ENCODE peak calls at places on chromosomes 13 and 19, in ten cellular contexts. One of them, this sample, is unnamed.

GRCh38 chr13:113869263-113869662 is 5.4 kb upstream of the GAS6 start:
- ATAC-seq in pancreas: no peak
- ATAC-seq in naive thymus-derived CD8-positive, alpha-beta T cell: no peak
- ATAC-seq in effector memory CD8-positive, alpha-beta T cell: no peak
- ATAC-seq in HCT116: no peak
- ATAC-seq in aorta: no peak
- ATAC-seq in GM23338: no peak
- ATAC-seq in activated CD8-positive, alpha-beta T cell treated with anti-CD3 and anti-CD28 coated beads for 36 hours: no peak
- ATAC-seq in foreskin keratinocyte: no peak
- ATAC-seq in mucosa of descending colon: no peak
- ATAC-seq in this sample: no peak

GRCh38 chr13:113547248-113547971 is 37.1 kb upstream of the TFDP1 start:
- ATAC-seq in mucosa of descending colon: no peak
- ATAC-seq in naive thymus-derived CD8-positive, alpha-beta T cell: no peak
- ATAC-seq in effector memory CD8-positive, alpha-beta T cell: no peak
- ATAC-seq in HCT116: no peak
- ATAC-seq in foreskin keratinocyte: no peak
- ATAC-seq in aorta: no peak
- ATAC-seq in pancreas: no peak
- ATAC-seq in GM23338: no peak
- ATAC-seq in activated CD8-positive, alpha-beta T cell treated with anti-CD3 and anti-CD28 coated beads for 36 hours: no peak
- ATAC-seq in this sample: no peak

GRCh38 chr19:16067205-16067938 is 8.9 kb upstream of the TPM4 start:
- ATAC-seq in mucosa of descending colon: peak
- ATAC-seq in foreskin keratinocyte: peak
- ATAC-seq in effector memory CD8-positive, alpha-beta T cell: no peak
- ATAC-seq in activated CD8-positive, alpha-beta T cell treated with anti-CD3 and anti-CD28 coated beads for 36 hours: no peak
- ATAC-seq in aorta: peak
- ATAC-seq in naive thymus-derived CD8-positive, alpha-beta T cell: no peak
- ATAC-seq in HCT116: peak
- ATAC-seq in pancreas: peak
- ATAC-seq in GM23338: no peak
- ATAC-seq in this sample: peak

GRCh38 chr13:91169641-91170040 is 177.8 kb upstream of the MIR17HG start:
- ATAC-seq in GM23338: no peak
- ATAC-seq in foreskin keratinocyte: no peak
- ATAC-seq in naive thymus-derived CD8-positive, alpha-beta T cell: no peak
- ATAC-seq in pancreas: no peak
- ATAC-seq in activated CD8-positive, alpha-beta T cell treated with anti-CD3 and anti-CD28 coated beads for 36 hours: no peak
- ATAC-seq in HCT116: no peak
- ATAC-seq in mucosa of descending colon: no peak
- ATAC-seq in aorta: no peak
- ATAC-seq in effector memory CD8-positive, alpha-beta T cell: no peak
- ATAC-seq in this sample: no peak

GRCh38 chr13:33676700-33677048 is 141.3 kb upstream of the RFC3 start:
- ATAC-seq in GM23338: peak
- ATAC-seq in effector memory CD8-positive, alpha-beta T cell: peak
- ATAC-seq in aorta: peak
- ATAC-seq in mucosa of descending colon: peak
- ATAC-seq in pancreas: peak
- ATAC-seq in naive thymus-derived CD8-positive, alpha-beta T cell: no peak
- ATAC-seq in activated CD8-positive, alpha-beta T cell treated with anti-CD3 and anti-CD28 coated beads for 36 hours: no peak
- ATAC-seq in HCT116: peak
- ATAC-seq in foreskin keratinocyte: peak
- ATAC-seq in this sample: peak

GRCh38 chr13:62997038-62997619 is 1581.5 kb upstream of the PCDH20 start:
- ATAC-seq in foreskin keratinocyte: no peak
- ATAC-seq in mucosa of descending colon: no peak
- ATAC-seq in effector memory CD8-positive, alpha-beta T cell: no peak
- ATAC-seq in pancreas: no peak
- ATAC-seq in aorta: no peak
- ATAC-seq in HCT116: no peak
- ATAC-seq in activated CD8-positive, alpha-beta T cell treated with anti-CD3 and anti-CD28 coated beads for 36 hours: no peak
- ATAC-seq in GM23338: no peak
- ATAC-seq in naive thymus-derived CD8-positive, alpha-beta T cell: no peak
- ATAC-seq in this sample: no peak

GRCh38 chr19:39166571-39167391 is 30.0 kb upstream of the NCCRP1 start:
- ATAC-seq in effector memory CD8-positive, alpha-beta T cell: no peak
- ATAC-seq in aorta: peak
- ATAC-seq in naive thymus-derived CD8-positive, alpha-beta T cell: no peak
- ATAC-seq in mucosa of descending colon: peak
- ATAC-seq in pancreas: peak
- ATAC-seq in foreskin keratinocyte: peak
- ATAC-seq in activated CD8-positive, alpha-beta T cell treated with anti-CD3 and anti-CD28 coated beads for 36 hours: no peak
- ATAC-seq in GM23338: peak
- ATAC-seq in HCT116: peak
- ATAC-seq in this sample: peak

GRCh38 chr13:110444226-110444653 is 117.3 kb downstream of the RAB20 start:
- ATAC-seq in naive thymus-derived CD8-positive, alpha-beta T cell: no peak
- ATAC-seq in effector memory CD8-positive, alpha-beta T cell: no peak
- ATAC-seq in aorta: peak
- ATAC-seq in activated CD8-positive, alpha-beta T cell treated with anti-CD3 and anti-CD28 coated beads for 36 hours: no peak
- ATAC-seq in foreskin keratinocyte: no peak
- ATAC-seq in mucosa of descending colon: peak
- ATAC-seq in pancreas: no peak
- ATAC-seq in GM23338: no peak
- ATAC-seq in HCT116: peak
- ATAC-seq in this sample: no peak

GRCh38 chr13:112325941-112326645 is 50.1 kb upstream of the SPACA7 start:
- ATAC-seq in activated CD8-positive, alpha-beta T cell treated with anti-CD3 and anti-CD28 coated beads for 36 hours: no peak
- ATAC-seq in HCT116: no peak
- ATAC-seq in pancreas: no peak
- ATAC-seq in mucosa of descending colon: no peak
- ATAC-seq in aorta: no peak
- ATAC-seq in naive thymus-derived CD8-positive, alpha-beta T cell: no peak
- ATAC-seq in foreskin keratinocyte: no peak
- ATAC-seq in GM23338: no peak
- ATAC-seq in effector memory CD8-positive, alpha-beta T cell: no peak
- ATAC-seq in this sample: no peak

GRCh38 chr19:49954092-49954825 is 6.7 kb downstream of the SIGLEC11 start:
- ATAC-seq in mucosa of descending colon: peak
- ATAC-seq in naive thymus-derived CD8-positive, alpha-beta T cell: no peak
- ATAC-seq in effector memory CD8-positive, alpha-beta T cell: no peak
- ATAC-seq in pancreas: no peak
- ATAC-seq in GM23338: peak
- ATAC-seq in HCT116: no peak
- ATAC-seq in foreskin keratinocyte: no peak
- ATAC-seq in activated CD8-positive, alpha-beta T cell treated with anti-CD3 and anti-CD28 coated beads for 36 hours: no peak
- ATAC-seq in aorta: no peak
- ATAC-seq in this sample: peak

GRCh38 chr19:41595258-41595889 is 19.4 kb downstream of the CEACAM21 start:
- ATAC-seq in aorta: peak
- ATAC-seq in HCT116: peak
- ATAC-seq in pancreas: peak
- ATAC-seq in GM23338: peak
- ATAC-seq in effector memory CD8-positive, alpha-beta T cell: peak
- ATAC-seq in naive thymus-derived CD8-positive, alpha-beta T cell: peak
- ATAC-seq in mucosa of descending colon: peak
- ATAC-seq in activated CD8-positive, alpha-beta T cell treated with anti-CD3 and anti-CD28 coated beads for 36 hours: peak
- ATAC-seq in foreskin keratinocyte: peak
- ATAC-seq in this sample: peak

GRCh38 chr13:100130092-100130491 is 41.2 kb downstream of the PCCA start:
- ATAC-seq in GM23338: peak
- ATAC-seq in activated CD8-positive, alpha-beta T cell treated with anti-CD3 and anti-CD28 coated beads for 36 hours: no peak
- ATAC-seq in pancreas: no peak
- ATAC-seq in mucosa of descending colon: no peak
- ATAC-seq in foreskin keratinocyte: no peak
- ATAC-seq in effector memory CD8-positive, alpha-beta T cell: no peak
- ATAC-seq in naive thymus-derived CD8-positive, alpha-beta T cell: no peak
- ATAC-seq in HCT116: no peak
- ATAC-seq in aorta: peak
- ATAC-seq in this sample: no peak

GRCh38 chr19:49565261-49565660 is 15.1 kb downstream of the NOSIP start:
- ATAC-seq in GM23338: no peak
- ATAC-seq in mucosa of descending colon: peak
- ATAC-seq in activated CD8-positive, alpha-beta T cell treated with anti-CD3 and anti-CD28 coated beads for 36 hours: no peak
- ATAC-seq in pancreas: no peak
- ATAC-seq in aorta: no peak
- ATAC-seq in foreskin keratinocyte: no peak
- ATAC-seq in HCT116: no peak
- ATAC-seq in naive thymus-derived CD8-positive, alpha-beta T cell: no peak
- ATAC-seq in effector memory CD8-positive, alpha-beta T cell: no peak
- ATAC-seq in this sample: no peak

GRCh38 chr13:97307544-97307881 is 85.4 kb downstream of the MBNL2 start:
- ATAC-seq in aorta: no peak
- ATAC-seq in naive thymus-derived CD8-positive, alpha-beta T cell: no peak
- ATAC-seq in pancreas: no peak
- ATAC-seq in HCT116: no peak
- ATAC-seq in mucosa of descending colon: no peak
- ATAC-seq in activated CD8-positive, alpha-beta T cell treated with anti-CD3 and anti-CD28 coated beads for 36 hours: no peak
- ATAC-seq in foreskin keratinocyte: no peak
- ATAC-seq in effector memory CD8-positive, alpha-beta T cell: no peak
- ATAC-seq in GM23338: no peak
- ATAC-seq in this sample: no peak